ENCODE peak calls at places on chromosome 21, in eight cellular contexts. A is adrenal gland, E is right lobe of liver, L is A549, W is IMR-90, O is transverse colon, H is ovary, B is uterus. K is an unnamed sample.

GRCh38 chr21:17231771-17232170 is 281.1 kb upstream of the CXADR start:
- DNase-seq in H (no peak), A (no peak), O (no peak), W (no peak), E (no peak), L (no peak), B (peak; percentile 52), K (no peak)

GRCh38 chr21:14403681-14404318 is 20.9 kb upstream of the HSPA13 start:
- DNase-seq in E (no peak), B (no peak), H (no peak), W (peak; percentile 45), A (no peak), O (no peak), L (peak; percentile 2), K (no peak)

GRCh38 chr21:40204956-40205355 is 337.7 kb downstream of the PCP4 start:
- DNase-seq in B (no peak), H (no peak), L (no peak), A (no peak), W (no peak), O (no peak), E (no peak), K (no peak)

GRCh38 chr21:29164330-29164942 is 34.0 kb downstream of the MAP3K7CL start:
- DNase-seq in W (peak; percentile 91), L (peak; percentile 15), O (no peak), H (no peak), A (no peak), E (no peak), B (no peak), K (no peak)

GRCh38 chr21:39737376-39738000 is 7.5 kb upstream of the IGSF5 start:
- DNase-seq in B (no peak), L (no peak), O (no peak), W (no peak), A (no peak), E (no peak), H (no peak), K (no peak)

GRCh38 chr21:36145259-36145658 is 10.4 kb downstream of the CBR3 start:
- DNase-seq in L (no peak), H (no peak), O (no peak), B (no peak), E (no peak), A (no peak), W (no peak), K (no peak)

GRCh38 chr21:29130234-29130993 is at the start of gene MAP3K7CL:
- DNase-seq in L (no peak), H (no peak), W (peak; percentile 100), B (peak; percentile 66), O (peak; percentile 22), E (no peak), A (peak; percentile 54), K (peak; percentile 81)

GRCh38 chr21:38386967-38387366 is 111.3 kb downstream of the ERG start:
- DNase-seq in E (no peak), H (no peak), A (no peak), O (no peak), B (no peak), L (no peak), W (no peak), K (no peak)

GRCh38 chr21:43701936-43702784 is 16.8 kb upstream of the PDXK start:
- DNase-seq in O (no peak), A (no peak), E (no peak), H (no peak), L (no peak), B (no peak), W (no peak), K (no peak)

GRCh38 chr21:39004776-39005605 is 178.3 kb downstream of the PSMG1 start:
- DNase-seq in H (no peak), W (peak; percentile 26), O (peak; percentile 47), B (peak; percentile 64), A (no peak), L (no peak), E (peak; percentile 60), K (peak; percentile 87)

GRCh38 chr21:31110430-31110829 is 72.2 kb upstream of the KRTAP19-8 start:
- DNase-seq in L (no peak), B (no peak), H (no peak), W (no peak), E (no peak), O (no peak), A (no peak), K (no peak)

DNA sequence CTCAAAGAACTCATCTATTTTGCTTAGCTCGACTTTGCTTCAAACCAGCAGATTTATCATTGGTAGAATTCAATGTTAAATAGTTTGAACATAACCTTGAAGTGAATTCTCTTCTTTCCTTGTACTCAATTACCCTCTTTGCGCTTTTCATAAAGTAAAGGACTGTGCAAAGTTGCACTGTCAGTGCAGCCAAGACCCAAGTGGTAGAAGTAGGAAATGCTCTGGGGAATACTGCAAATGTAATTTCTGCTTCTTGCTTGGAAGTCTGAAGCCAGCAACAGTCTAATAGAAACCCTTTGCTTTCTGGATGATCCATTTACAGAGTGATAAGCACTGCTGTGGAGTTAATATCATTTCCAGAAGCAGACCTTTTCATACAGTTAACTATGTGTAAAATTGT is 936.7 kb upstream of the TMPRSS15 start:
- DNase-seq in O (no peak), H (no peak), E (no peak), L (no peak), W (no peak), A (no peak), B (no peak), K (no peak)
- H3K4me1 ChIP-seq in O (no peaks in the 10 kb centered on the region), H (no peaks in the 10 kb centered on the region), E (no peaks in the 10 kb centered on the region), L (no peaks in the 10 kb centered on the region), W (no peaks in the 10 kb centered on the region), A (no peaks in the 10 kb centered on the region), B (no peaks in the 10 kb centered on the region), K (no peaks in the 10 kb centered on the region)

GRCh38 chr21:32768530-32768929 is 3.0 kb downstream of the PAXBP1 start:
- DNase-seq in O (no peak), W (peak; percentile 8), B (no peak), L (no peak), E (no peak), H (no peak), A (no peak), K (no peak)

GRCh38 chr21:32776743-32777142 is 5.2 kb upstream of the PAXBP1 start:
- DNase-seq in B (no peak), L (no peak), E (no peak), A (no peak), H (no peak), W (no peak), O (no peak), K (no peak)

GRCh38 chr21:32770514-32771133 is 931 bp downstream of the PAXBP1 start:
- DNase-seq in B (no peak), L (no peak), O (no peak), H (no peak), A (no peak), W (peak; percentile 8), E (no peak), K (no peak)

GRCh38 chr21:32772281-32773047 is 909 bp upstream of the PAXBP1 start:
- DNase-seq in L (peak; percentile 19), E (peak; percentile 41), H (no peak), O (peak; percentile 60), W (peak; percentile 20), A (peak; percentile 51), B (no peak), K (no peak)

GRCh38 chr21:32771134-32771523 is 426 bp downstream of the PAXBP1 start:
- DNase-seq in H (peak; percentile 70), L (peak; percentile 20), A (peak; percentile 68), B (peak; percentile 43), W (peak; percentile 56), E (peak; percentile 57), O (peak; percentile 61), K (peak; percentile 84)
- TF ChIP-seq POLR2A in H (no peak), L (no peak), A (no peak), B (no peak), W (no peak), E (no peak), O (no peak), K (no peak)

GRCh38 chr21:26961704-26962103 is 5.2 kb downstream of the ADAMTS5 start:
- DNase-seq in B (no peak), O (no peak), L (no peak), E (no peak), A (no peak), H (peak; percentile 27), W (no peak), K (no peak)
- TF ChIP-seq CTCF in B (peak; percentile 19), O (no peak), L (no peak), E (no peak), A (no peak), H (no peak), W (peak; percentile 11), K (no peak)

DNA sequence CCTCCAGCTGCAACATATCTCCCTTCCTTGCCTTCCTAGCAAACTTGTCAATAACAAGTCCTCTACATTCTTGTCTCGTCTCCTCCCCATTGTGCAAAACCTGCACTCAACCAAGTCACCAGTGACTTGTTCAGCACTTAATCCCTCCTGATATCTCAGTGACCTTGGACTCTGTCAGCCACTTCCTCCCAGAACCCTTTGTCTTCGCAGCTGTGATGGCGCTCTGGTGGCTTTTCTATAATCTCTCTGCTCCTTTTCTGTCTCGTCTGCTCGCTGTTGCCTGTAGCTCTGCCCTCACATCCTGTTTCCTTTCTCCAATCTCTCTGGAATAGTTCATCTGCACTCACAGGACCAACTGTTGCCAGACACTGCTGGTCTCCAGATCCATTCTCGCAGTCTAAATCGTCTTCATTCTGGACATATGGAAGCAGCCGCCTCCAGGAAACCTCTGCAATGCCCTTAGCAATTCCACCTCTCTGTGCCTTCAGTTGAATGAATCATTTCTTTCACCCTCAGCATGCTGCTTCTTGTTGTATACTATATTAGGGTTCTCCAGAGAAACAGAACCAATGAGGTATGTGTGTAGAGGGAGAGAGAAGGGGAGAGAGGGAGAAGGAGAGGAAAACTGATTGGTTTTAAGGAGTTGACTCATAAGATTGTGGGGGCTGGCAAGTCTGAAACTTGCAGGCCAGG is 17.4 kb upstream of the IFNAR2 start:
- DNase-seq in O (no peak), W (peak; percentile 83), B (no peak), E (no peak), L (no peak), H (no peak), A (no peak), K (no peak)
- H3K4me1 ChIP-seq in O (no peaks in the 10 kb centered on the region), W (peaks cover 9% of the 10 kb centered on the region), B (no peaks in the 10 kb centered on the region), E (no peaks in the 10 kb centered on the region), L (no peaks in the 10 kb centered on the region), H (peaks cover 5% of the 10 kb centered on the region), A (peaks cover 8% of the 10 kb centered on the region), K (no peaks in the 10 kb centered on the region)